ENCODE peak calls at places on chromosome 16, in seven cellular contexts. U is mesenchymal stem cell, F is neuronal stem cell, M is IMR-90, K is H1, P is trophoblast cell, H is mesendoderm. I is an unnamed sample.

GRCh38 chr16:65002265-65002664 is 119.6 kb downstream of the CDH11 start:
- DNase-seq in U (peak), F (no peak), M (peak), K (no peak), P (no peak), H (no peak), I (no peak)

GRCh38 chr16:55035037-55035436 is 104.4 kb downstream of the IRX5 start:
- DNase-seq in U (no peak), F (peak), M (no peak), K (no peak), P (no peak), H (peak), I (peak)

GRCh38 chr16:58426095-58426494 is 33.8 kb downstream of the GINS3 start:
- DNase-seq in U (no peak), F (no peak), M (no peak), K (no peak), P (no peak), H (no peak), I (no peak)

GRCh38 chr16:25013751-25014499 is 1.2 kb downstream of the ARHGAP17 start:
- DNase-seq in U (no peak), F (no peak), M (no peak), K (no peak), P (no peak), H (no peak), I (no peak)

GRCh38 chr16:53884748-53885147 is 180.8 kb downstream of the FTO start:
- DNase-seq in U (no peak), F (no peak), M (peak), K (no peak), P (no peak), H (no peak), I (no peak)

GRCh38 chr16:84947022-84947421 is 64.3 kb downstream of the ZDHHC7 start:
- DNase-seq in U (no peak), F (no peak), M (no peak), K (no peak), P (no peak), H (no peak), I (no peak)

GRCh38 chr16:20344630-20345029 is 7.9 kb downstream of the UMOD start:
- DNase-seq in U (no peak), F (no peak), M (no peak), K (no peak), P (no peak), H (no peak), I (no peak)

GRCh38 chr16:55615071-55615470 is 40.7 kb upstream of the SLC6A2 start:
- DNase-seq in U (no peak), F (no peak), M (no peak), K (no peak), P (no peak), H (no peak), I (no peak)

GRCh38 chr16:84663433-84664101 is 15.3 kb downstream of the KLHL36 start:
- DNase-seq in U (peak), F (no peak), M (no peak), K (no peak), P (no peak), H (no peak), I (no peak)

GRCh38 chr16:51132484-51132883 is 18.6 kb downstream of the SALL1 start:
- DNase-seq in U (no peak), F (no peak), M (no peak), K (no peak), P (no peak), H (peak), I (no peak)

GRCh38 chr16:57469917-57470470 is 7.5 kb downstream of the POLR2C start:
- DNase-seq in U (no peak), F (no peak), M (no peak), K (no peak), P (no peak), H (no peak), I (peak)

GRCh38 chr16:4855371-4855770 is 8.1 kb downstream of the UBN1 start:
- DNase-seq in U (no peak), F (no peak), M (no peak), K (no peak), P (no peak), H (no peak), I (no peak)

GRCh38 chr16:85480727-85481101 is 132.4 kb upstream of the GSE1 start:
- DNase-seq in U (no peak), F (no peak), M (no peak), K (no peak), P (peak), H (no peak), I (no peak)

GRCh38 chr16:84318091-84318975 is 23.7 kb downstream of the WFDC1 start:
- DNase-seq in U (no peak), F (no peak), M (no peak), K (no peak), P (no peak), H (no peak), I (no peak)

GRCh38 chr16:86393907-86394626 is 116.3 kb upstream of the FOXF1 start:
- DNase-seq in U (no peak), F (no peak), M (no peak), K (no peak), P (no peak), H (no peak), I (no peak)

GRCh38 chr16:77043076-77043475 is 147.9 kb upstream of the MON1B start:
- DNase-seq in U (peak), F (no peak), M (no peak), K (no peak), P (no peak), H (peak), I (no peak)

GRCh38 chr16:47732806-47733150 is 271.6 kb downstream of the PHKB start:
- DNase-seq in U (peak), F (no peak), M (peak), K (no peak), P (no peak), H (peak), I (peak)

GRCh38 chr16:3485821-3486505 is 9.3 kb downstream of the C16orf90 start:
- DNase-seq in U (no peak), F (no peak), M (no peak), K (no peak), P (no peak), H (peak), I (no peak)

GRCh38 chr16:82260212-82260795 is 90.3 kb upstream of the MPHOSPH6 start:
- DNase-seq in U (no peak), F (no peak), M (no peak), K (no peak), P (no peak), H (no peak), I (no peak)

GRCh38 chr16:22672830-22673210 is 141.1 kb upstream of the HS3ST2 start:
- DNase-seq in U (no peak), F (no peak), M (no peak), K (no peak), P (no peak), H (no peak), I (peak)
- H3K18ac ChIP-seq in U (no peak), F (no peak), M (no peak), K (no peak), P (no peak), H (no peak), I (no peak)

DNA sequence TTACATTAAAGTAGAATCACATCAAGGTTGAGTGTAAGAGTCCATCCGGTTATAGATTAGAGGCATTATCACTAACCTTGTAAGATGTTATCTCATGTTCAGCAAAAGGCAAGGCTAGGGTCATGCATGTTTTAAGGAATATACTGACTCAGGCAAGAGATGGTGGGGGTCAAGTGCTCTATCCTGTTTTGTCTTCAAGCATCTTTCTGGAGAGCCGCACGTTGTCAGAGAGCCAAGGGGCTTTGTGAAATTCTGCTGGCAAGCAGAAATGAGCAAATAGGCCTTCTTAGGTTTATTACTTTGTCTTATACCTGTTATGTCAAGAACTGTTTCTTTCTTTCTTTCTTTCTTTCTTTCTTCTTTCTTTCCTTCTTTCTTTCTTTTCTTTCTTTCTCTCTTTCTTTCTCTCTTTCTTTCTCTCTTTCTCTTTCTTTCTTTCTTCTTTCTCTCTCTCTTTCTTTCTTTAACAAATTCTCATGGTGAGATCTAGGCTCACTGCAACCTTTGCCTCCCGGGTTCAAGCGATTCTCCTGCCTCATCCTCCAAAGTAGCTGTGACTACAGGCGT is 47.3 kb upstream of the IL34 start:
- DNase-seq in U (no peak), F (no peak), M (no peak), K (no peak), P (no peak), H (no peak), I (no peak)
- H3K18ac ChIP-seq in U (no peak), F (no peak), M (no peak), K (no peak), P (no peak), H (no peak), I (no peak)

GRCh38 chr16:12995721-12996372 is 94.4 kb downstream of the SHISA9 start:
- DNase-seq in U (no peak), F (no peak), M (no peak), K (no peak), P (no peak), H (no peak), I (no peak)
- H3K18ac ChIP-seq in U (no peak), F (no peak), M (no peak), K (no peak), P (no peak), H (no peak), I (no peak)

DNA sequence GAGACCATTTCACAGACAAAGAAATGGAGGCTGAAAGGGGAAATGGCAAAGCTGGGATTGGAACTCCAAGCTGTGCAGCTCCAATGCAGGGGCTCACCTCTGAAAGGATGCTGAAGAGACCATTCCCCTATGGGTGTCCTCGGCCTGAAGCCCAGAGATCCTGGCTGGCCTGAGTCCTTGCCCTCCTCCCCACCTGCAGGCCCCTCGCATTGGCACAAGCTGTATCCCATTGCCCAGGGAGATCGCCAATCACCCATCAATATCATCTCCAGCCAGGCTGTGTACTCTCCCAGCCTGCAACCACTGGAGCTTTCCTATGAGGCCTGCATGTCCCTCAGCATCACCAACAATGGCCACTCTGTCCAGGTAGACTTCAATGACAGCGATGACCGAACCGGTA is 2.6 kb downstream of the CA7 start:
- DNase-seq in U (no peak), F (no peak), M (no peak), K (no peak), P (no peak), H (no peak), I (no peak)
- H3K18ac ChIP-seq in U (no peak), F (no peak), M (no peak), K (no peak), P (no peak), H (no peak), I (no peak)

I was measured in H9.